ENCODE peak calls at places on chromosome 5, in eight cellular contexts. C is HCT116, D is endothelial cell of umbilical vein, J is GM23248, U is OCI-LY7, M is IMR-90, Y is PC-9, T is mesendoderm. N is an unnamed sample.

GRCh38 chr5:138713247-138713646 is 40.0 kb upstream of the CTNNA1 start:
- DNase-seq in C (no peak), D (no peak), J (no peak), U (no peak), M (no peak), Y (no peak), T (no peak), N (no peak)

GRCh38 chr5:134647750-134648424 is 698 bp upstream of the SEC24A start:
- DNase-seq in C (peak; percentile 2), D (no peak), J (peak; percentile 75), U (peak; percentile 70), M (peak; percentile 35), Y (peak; percentile 4), T (peak; percentile 78), N (peak; percentile 49)

GRCh38 chr5:149729150-149729549 is 960 bp upstream of the PPARGC1B start:
- DNase-seq in C (no peak), D (no peak), J (no peak), U (no peak), M (no peak), Y (no peak), T (no peak), N (no peak)

GRCh38 chr5:92627186-92627585 is 953.8 kb downstream of the NR2F1-AS1 start:
- DNase-seq in C (no peak), D (no peak), J (no peak), U (no peak), M (no peak), Y (no peak), T (no peak), N (no peak)

GRCh38 chr5:95241635-95242034 is 43.3 kb downstream of the MCTP1 start:
- DNase-seq in C (no peak), D (peak; percentile 42), J (no peak), U (no peak), M (no peak), Y (no peak), T (no peak), N (no peak)

GRCh38 chr5:139014726-139015125 is 139.6 kb upstream of the LRRTM2 start:
- DNase-seq in C (no peak), D (peak; percentile 85), J (peak; percentile 93), U (no peak), M (peak; percentile 92), Y (peak; percentile 26), T (no peak), N (peak; percentile 93)

GRCh38 chr5:38473008-38473407 is 83.4 kb downstream of the LIFR start:
- DNase-seq in C (no peak), D (peak; percentile 37), J (no peak), U (no peak), M (no peak), Y (no peak), T (peak; percentile 96), N (peak; percentile 26)

GRCh38 chr5:59473611-59474010 is 419.9 kb downstream of the PDE4D start:
- DNase-seq in C (no peak), D (no peak), J (no peak), U (no peak), M (no peak), Y (no peak), T (no peak), N (no peak)

GRCh38 chr5:115414406-115415142 is 118.1 kb upstream of the CCDC112 start:
- DNase-seq in C (no peak), D (no peak), J (peak; percentile 96), U (no peak), M (peak; percentile 99), Y (no peak), T (no peak), N (peak; percentile 88)

GRCh38 chr5:39414429-39414828 is 10.4 kb downstream of the DAB2 start:
- DNase-seq in C (no peak), D (no peak), J (peak; percentile 3), U (no peak), M (peak; percentile 52), Y (no peak), T (no peak), N (no peak)

GRCh38 chr5:142508027-142508426 is 177.9 kb downstream of the FGF1 start:
- DNase-seq in C (no peak), D (peak; percentile 22), J (no peak), U (no peak), M (no peak), Y (no peak), T (no peak), N (no peak)

GRCh38 chr5:143001764-143002351 is 231.7 kb downstream of the ARHGAP26 start:
- DNase-seq in C (no peak), D (peak; percentile 54), J (peak; percentile 85), U (peak; percentile 17), M (peak; percentile 84), Y (no peak), T (peak; percentile 71), N (peak; percentile 77)

GRCh38 chr5:32942225-32942989 is 231.3 kb downstream of the NPR3 start:
- DNase-seq in C (peak; percentile 55), D (peak; percentile 26), J (no peak), U (peak; percentile 50), M (peak; percentile 13), Y (no peak), T (peak; percentile 76), N (no peak)

GRCh38 chr5:74310967-74311930 is 329.3 kb downstream of the ENC1 start:
- DNase-seq in C (no peak), D (no peak), J (no peak), U (no peak), M (no peak), Y (no peak), T (no peak), N (no peak)

GRCh38 chr5:111830333-111830732 is 73.3 kb upstream of the NREP start:
- DNase-seq in C (peak; percentile 41), D (peak; percentile 30), J (peak; percentile 65), U (no peak), M (peak; percentile 70), Y (peak; percentile 1), T (no peak), N (no peak)
- H3K4me2 ChIP-seq in C (peak overlapping the region; percentile 6), D (no peak overlapping the region), J (no peak overlapping the region), U (no peak overlapping the region), M (no peak overlapping the region), Y (no peak overlapping the region), T (no peak overlapping the region), N (peak overlapping the region; percentile 8)

DNA sequence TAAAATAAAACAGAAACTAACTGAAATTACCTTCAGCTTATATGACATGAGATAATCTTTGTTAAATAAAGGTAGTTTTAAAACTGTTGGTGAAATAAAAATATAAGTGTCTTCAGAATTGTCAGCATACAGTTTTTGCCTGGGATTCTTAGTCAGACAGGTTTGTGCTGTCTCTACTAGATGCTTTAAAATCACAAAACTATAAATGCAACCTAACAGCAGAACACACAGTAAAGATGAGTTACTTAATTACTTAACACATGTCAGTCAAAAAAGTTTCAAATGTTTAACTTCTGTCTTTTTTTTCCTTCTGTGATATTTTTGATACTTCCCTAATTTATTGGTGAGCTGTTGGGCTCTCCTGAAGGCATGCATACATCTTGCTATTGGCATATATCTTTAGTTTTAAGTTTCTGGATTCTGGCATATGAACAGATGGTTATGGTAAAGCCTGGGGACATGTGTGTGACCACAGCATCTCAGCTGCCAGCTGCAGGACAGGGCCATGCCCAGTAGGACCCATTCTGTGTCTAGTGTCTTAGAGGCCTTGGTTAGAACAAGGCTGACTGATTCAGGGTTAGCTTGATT is 231.1 kb upstream of the NUDT12 start:
- DNase-seq in C (no peak), D (no peak), J (no peak), U (no peak), M (no peak), Y (no peak), T (no peak), N (no peak)
- H3K4me2 ChIP-seq in C (no peak overlapping the region), D (no peak overlapping the region), J (no peak overlapping the region), U (no peak overlapping the region), M (no peak overlapping the region), Y (no peak overlapping the region), T (no peak overlapping the region), N (no peak overlapping the region)

GRCh38 chr5:9617739-9618504 is 12.2 kb downstream of the TAS2R1 start:
- DNase-seq in C (no peak), D (no peak), J (no peak), U (no peak), M (no peak), Y (no peak), T (no peak), N (no peak)
- H3K4me2 ChIP-seq in C (no peak overlapping the region), D (no peak overlapping the region), J (no peak overlapping the region), U (no peak overlapping the region), M (no peak overlapping the region), Y (no peak overlapping the region), T (no peak overlapping the region), N (no peak overlapping the region)

GRCh38 chr5:135667204-135667603 is 88.4 kb upstream of the CXCL14 start:
- DNase-seq in C (no peak), D (no peak), J (no peak), U (no peak), M (no peak), Y (no peak), T (no peak), N (no peak)
- H3K4me2 ChIP-seq in C (no peak overlapping the region), D (no peak overlapping the region), J (no peak overlapping the region), U (no peak overlapping the region), M (no peak overlapping the region), Y (no peak overlapping the region), T (no peak overlapping the region), N (no peak overlapping the region)

GRCh38 chr5:171494452-171495121 is 75.1 kb downstream of the FGF18 start:
- DNase-seq in C (peak; percentile 52), D (peak; percentile 63), J (peak; percentile 80), U (no peak), M (peak; percentile 59), Y (peak; percentile 91), T (peak; percentile 89), N (peak; percentile 86)

GRCh38 chr5:171492781-171493180 is 73.3 kb downstream of the FGF18 start:
- DNase-seq in C (peak; percentile 75), D (no peak), J (peak; percentile 27), U (no peak), M (no peak), Y (no peak), T (peak; percentile 74), N (no peak)

GRCh38 chr5:171496431-171496830 is 77.0 kb downstream of the FGF18 start:
- DNase-seq in C (no peak), D (no peak), J (no peak), U (no peak), M (no peak), Y (no peak), T (no peak), N (no peak)

GRCh38 chr5:171493646-171494393 is 74.4 kb downstream of the FGF18 start:
- DNase-seq in C (no peak), D (no peak), J (no peak), U (no peak), M (no peak), Y (no peak), T (no peak), N (no peak)

DNA sequence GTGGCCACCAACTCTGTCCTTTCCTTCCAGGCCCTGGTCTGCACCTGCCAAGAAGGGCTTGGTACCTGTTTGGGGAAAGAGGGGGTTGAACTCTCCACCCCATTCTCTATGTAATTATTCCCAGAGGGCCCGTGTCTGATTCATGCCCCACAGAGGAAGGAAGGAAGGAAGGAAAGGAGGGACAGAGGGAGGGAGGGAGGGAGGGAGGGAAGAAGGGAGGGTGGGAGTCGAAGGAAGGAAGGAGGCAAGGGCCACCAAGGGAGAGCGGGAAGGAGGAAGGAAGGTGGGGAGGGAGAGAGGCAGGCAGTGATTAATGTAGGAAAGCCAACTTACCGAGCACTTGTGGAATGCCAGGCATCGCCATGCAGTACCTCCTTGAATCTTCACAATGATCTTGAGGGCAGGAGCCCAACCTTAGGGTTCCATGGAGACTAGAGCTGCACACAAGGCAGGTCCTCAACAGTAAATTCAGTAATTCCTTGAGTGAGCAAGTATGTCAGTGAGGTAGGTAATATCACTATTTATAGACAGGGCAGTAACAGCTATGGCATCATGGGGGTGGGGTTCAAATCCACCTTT is 75.8 kb downstream of the FGF18 start:
- DNase-seq in C (peak; percentile 28), D (no peak), J (no peak), U (no peak), M (no peak), Y (peak; percentile 50), T (peak; percentile 63), N (peak; percentile 53)
- H3K4me2 ChIP-seq in C (peak overlapping the region; percentile 82), D (no peak overlapping the region), J (peak overlapping the region; percentile 63), U (no peak overlapping the region), M (peak overlapping the region; percentile 19), Y (peak overlapping the region; percentile 78), T (no peak overlapping the region), N (peak overlapping the region; percentile 52)